ENCODE peak calls at places on chromosomes 4 and X, in five cellular contexts. J is mucosa of descending colon, I is foreskin fibroblast, Y is AG04450, N is psoas muscle. H is an unnamed sample.

GRCh38 chr4:20284990-20285389 is 33.3 kb downstream of the SLIT2 start:
- DNase-seq in N (no peak), I (peak), J (no peak), Y (no peak), H (no peak)

GRCh38 chrX:145620666-145621065 is 197.0 kb upstream of the SLITRK2 start:
- DNase-seq in Y (no peak), J (no peak), N (no peak), I (no peak), H (no peak)

GRCh38 chr4:111678466-111678865 is 466.8 kb upstream of the FAM241A start:
- DNase-seq in N (no peak), I (peak), Y (no peak), J (no peak), H (peak)

GRCh38 chr4:130722370-130722769 is 1626.4 kb downstream of the C4orf33 start:
- DNase-seq in Y (no peak), J (no peak), I (no peak), N (no peak), H (no peak)

GRCh38 chr4:76253511-76253910 is 2.0 kb downstream of the FAM47E start:
- DNase-seq in Y (no peak), J (no peak), I (no peak), N (no peak), H (no peak)

GRCh38 chrX:53073115-53073581 is 9.0 kb upstream of the TSPYL2 start:
- DNase-seq in J (no peak), I (no peak), N (no peak), Y (no peak), H (no peak)

GRCh38 chr4:47315346-47315745 is 148.2 kb downstream of the COMMD8 start:
- DNase-seq in N (no peak), Y (no peak), J (no peak), I (peak), H (no peak)

GRCh38 chrX:1466971-1467561 is 14.4 kb upstream of the ASMTL start:
- DNase-seq in I (no peak), N (no peak), Y (no peak), J (peak), H (no peak)

GRCh38 chrX:8067754-8068469 is 103.2 kb downstream of the VCX2 start:
- DNase-seq in Y (no peak), I (no peak), J (peak), N (no peak), H (no peak)

GRCh38 chrX:78517124-78517523 is 142.0 kb downstream of the RTL3 start:
- DNase-seq in I (no peak), J (peak), Y (no peak), N (no peak), H (no peak)

GRCh38 chr4:181569553-181569952 is 673.6 kb upstream of the TENM3 start:
- DNase-seq in N (no peak), Y (peak), I (no peak), J (no peak), H (peak)

GRCh38 chr4:113406723-113407016 is 354.9 kb downstream of the CAMK2D start:
- DNase-seq in I (no peak), J (no peak), Y (no peak), N (no peak), H (no peak)

GRCh38 chrX:68945603-68946228 is 116.9 kb downstream of the EFNB1 start:
- DNase-seq in N (no peak), Y (no peak), I (peak), J (no peak), H (no peak)

GRCh38 chrX:38282044-38282443 is 45.3 kb downstream of the RPGR start:
- DNase-seq in Y (no peak), N (no peak), I (no peak), J (no peak), H (no peak)
- TF ChIP-seq CTCF in Y (peak), N (peak), I (peak), J (no peak), H (peak)

GRCh38 chr4:137611998-137612700 is 79.9 kb upstream of the PCDH18 start:
- DNase-seq in N (no peak), I (no peak), J (no peak), Y (no peak), H (no peak)

GRCh38 chr4:137614491-137614890 is 82.2 kb upstream of the PCDH18 start:
- DNase-seq in J (no peak), I (no peak), Y (no peak), N (no peak), H (no peak)

GRCh38 chr4:137608085-137608484 is 75.8 kb upstream of the PCDH18 start:
- DNase-seq in J (no peak), I (no peak), N (peak), Y (no peak), H (no peak)

GRCh38 chr4:137609693-137610450 is 77.6 kb upstream of the PCDH18 start:
- DNase-seq in N (no peak), Y (peak), J (no peak), I (peak), H (peak)

GRCh38 chr4:137610960-137611359 is 78.7 kb upstream of the PCDH18 start:
- DNase-seq in J (no peak), N (no peak), Y (no peak), I (no peak), H (no peak)
- TF ChIP-seq CTCF in J (no peak), N (peak), Y (peak), I (peak), H (peak)

DNA sequence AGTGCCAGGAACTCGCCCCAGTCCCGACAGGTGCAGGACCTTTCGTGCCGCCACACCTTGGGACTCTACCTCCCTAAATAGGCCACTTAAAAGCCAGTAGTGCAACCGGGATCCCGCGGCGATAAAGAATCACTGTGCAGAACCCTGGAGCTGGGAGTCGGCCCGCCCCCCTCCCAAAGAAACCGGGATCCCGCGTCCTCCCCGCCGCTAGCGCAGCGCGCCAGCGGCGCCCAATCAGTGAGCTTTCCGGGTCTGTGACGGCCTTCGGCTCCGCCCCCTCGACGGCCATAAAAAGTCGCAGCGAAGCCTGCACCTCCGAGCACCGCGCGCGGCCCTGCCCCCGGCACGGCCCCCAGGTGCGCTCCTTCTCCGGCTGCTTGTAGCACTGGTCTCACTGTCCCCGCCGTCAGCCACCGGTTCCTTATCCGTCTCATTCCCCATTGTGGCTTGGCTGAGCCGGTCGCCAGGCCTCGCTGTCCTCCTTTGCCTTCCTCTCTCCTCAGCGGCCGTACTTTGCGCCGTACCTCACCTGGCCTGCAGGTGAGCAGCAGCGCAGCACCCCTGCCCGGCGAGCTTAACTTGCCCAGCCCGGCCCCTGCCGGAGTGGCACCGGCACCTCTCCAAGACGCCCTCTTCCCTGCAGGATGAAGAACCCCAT is at the start of gene LRAT:
- DNase-seq in J (peak), Y (no peak), N (peak), I (no peak), H (no peak)
- TF ChIP-seq CTCF in J (no peak), Y (no peak), N (no peak), I (no peak), H (no peak)

GRCh38 chrX:153955451-153955732 is 10.9 kb upstream of the RENBP start:
- DNase-seq in J (no peak), I (no peak), Y (no peak), N (no peak), H (no peak)

GRCh38 chrX:153953342-153953830 is 8.9 kb upstream of the RENBP start:
- DNase-seq in N (peak), I (peak), J (peak), Y (no peak), H (no peak)

GRCh38 chrX:153952373-153953026 is 8.1 kb upstream of the RENBP start:
- DNase-seq in I (no peak), N (no peak), J (no peak), Y (no peak), H (no peak)

GRCh38 chrX:153954618-153955450 is 10.4 kb upstream of the RENBP start:
- DNase-seq in J (no peak), I (no peak), Y (no peak), N (no peak), H (no peak)

DNA sequence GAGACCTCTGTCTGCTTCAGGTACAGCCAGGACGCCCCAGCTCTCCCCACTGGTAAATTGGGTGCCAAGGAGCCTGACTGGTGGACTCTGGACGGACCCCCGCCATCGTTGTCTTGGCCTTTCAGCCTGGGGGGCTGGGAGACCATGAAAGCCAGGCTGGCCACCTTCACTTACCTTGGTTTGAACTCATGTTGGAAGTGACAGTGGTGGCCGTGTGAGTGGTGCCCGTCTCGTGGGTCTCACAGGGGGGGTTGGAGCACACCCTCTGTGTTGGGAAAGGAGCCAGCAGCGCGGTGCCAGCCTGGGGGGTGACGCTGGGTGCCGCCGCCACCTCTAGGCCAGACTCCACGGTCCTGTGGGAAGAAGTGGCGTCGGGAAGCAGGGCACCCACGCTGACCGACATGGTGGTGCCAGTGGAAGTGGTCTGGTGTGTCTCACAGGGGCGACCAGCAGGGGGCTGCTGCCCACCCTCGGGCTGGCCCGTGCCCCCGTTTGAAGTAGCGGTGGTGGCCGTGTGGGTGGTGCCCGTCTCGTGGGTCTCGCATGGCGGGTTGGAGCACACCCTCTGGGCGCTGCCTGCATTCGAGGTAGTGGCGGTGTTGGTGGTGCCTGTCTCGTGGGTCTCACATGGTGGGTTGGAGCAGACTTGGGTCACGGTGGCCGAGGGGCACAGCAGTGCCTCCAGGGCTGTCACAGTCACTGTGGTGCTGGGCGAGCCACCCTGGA is 9.6 kb upstream of the RENBP start:
- DNase-seq in Y (no peak), N (no peak), I (no peak), J (no peak), H (no peak)
- TF ChIP-seq CTCF in Y (no peak), N (no peak), I (no peak), J (no peak), H (no peak)

GRCh38 chrX:101619336-101619735 is 1.5 kb upstream of the ARMCX6 start:
- DNase-seq in N (no peak), I (no peak), Y (no peak), J (no peak), H (no peak)

GRCh38 chrX:101617211-101618191 is at the start of gene ARMCX6:
- DNase-seq in N (peak), I (peak), Y (no peak), J (peak), H (peak)
- TF ChIP-seq CTCF in N (peak), I (peak), Y (peak), J (no peak), H (peak)

GRCh38 chr4:64967286-64967685 is 558.0 kb upstream of the TECRL start:
- DNase-seq in N (no peak), Y (no peak), I (no peak), J (no peak), H (no peak)

DNA sequence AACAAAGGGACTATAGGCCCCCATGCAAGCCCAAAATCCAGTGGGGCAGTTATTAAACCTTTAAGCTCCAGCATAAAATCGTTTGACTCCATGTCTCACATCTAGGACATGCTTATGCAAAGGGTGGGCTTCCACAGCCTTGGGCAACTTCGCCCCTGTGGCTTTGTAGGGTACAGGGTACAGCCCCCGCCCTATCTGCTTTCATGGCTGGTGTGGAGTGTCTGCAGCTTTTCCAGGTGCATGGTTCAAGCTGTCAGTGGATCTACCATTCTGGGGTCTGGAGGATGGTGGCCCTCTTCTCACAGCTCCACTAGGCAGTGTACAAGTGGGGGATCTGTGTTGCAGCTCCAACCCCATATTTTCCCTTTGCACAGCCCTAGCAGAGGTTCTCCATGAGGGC is 559.8 kb upstream of the TECRL start:
- DNase-seq in Y (no peak), I (no peak), N (no peak), J (no peak), H (no peak)
- TF ChIP-seq CTCF in Y (no peak), I (no peak), N (no peak), J (no peak), H (no peak)

GRCh38 chr4:184102488-184102887 is 115.2 kb downstream of the ENPP6 start:
- DNase-seq in I (no peak), Y (no peak), J (no peak), N (no peak), H (no peak)

GRCh38 chr4:184099541-184099966 is 118.1 kb downstream of the ENPP6 start:
- DNase-seq in J (no peak), Y (no peak), I (no peak), N (no peak), H (no peak)

GRCh38 chr4:184101711-184102110 is 116.0 kb downstream of the ENPP6 start:
- DNase-seq in N (no peak), I (no peak), J (no peak), Y (no peak), H (no peak)

GRCh38 chr4:184099033-184099432 is 118.6 kb downstream of the ENPP6 start:
- DNase-seq in J (no peak), N (no peak), I (no peak), Y (no peak), H (no peak)

DNA sequence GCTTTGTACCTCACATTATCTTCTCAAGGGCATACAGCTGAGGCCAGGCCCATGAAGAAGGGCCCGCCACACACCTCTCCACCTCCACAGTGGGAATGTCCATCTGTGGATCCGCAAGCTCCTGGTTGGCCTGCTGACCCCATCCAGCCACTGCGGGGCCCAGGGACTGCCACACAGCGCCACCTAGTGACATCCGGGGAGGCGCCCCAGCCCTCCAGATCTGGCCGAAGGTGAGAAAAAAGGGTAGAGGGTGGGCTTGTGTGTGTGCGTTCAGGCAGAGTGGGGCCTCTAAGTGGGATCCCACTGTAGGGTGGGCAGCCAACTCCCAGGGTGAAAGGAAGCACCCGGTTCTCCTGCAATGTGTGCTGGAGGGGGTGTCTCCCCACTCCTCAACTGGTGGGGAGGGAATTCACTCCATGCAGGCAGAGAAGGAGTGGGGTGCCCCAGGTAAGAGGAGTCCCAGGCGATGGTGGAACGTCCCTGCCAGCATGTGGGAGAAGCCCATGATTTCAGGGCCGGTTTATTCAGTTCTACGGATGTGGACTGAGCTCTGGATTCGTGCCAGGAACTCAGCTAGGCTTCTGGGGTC is 117.3 kb downstream of the ENPP6 start:
- DNase-seq in I (no peak), Y (no peak), J (peak), N (peak), H (no peak)
- TF ChIP-seq CTCF in I (no peak), Y (peak), J (peak), N (peak), H (peak)

GRCh38 chrX:136572030-136572429 is 40.0 kb downstream of the VGLL1 start:
- DNase-seq in Y (no peak), J (no peak), I (no peak), N (no peak), H (no peak)
- TF ChIP-seq CTCF in Y (no peak), J (no peak), I (no peak), N (no peak), H (no peak)

DNA sequence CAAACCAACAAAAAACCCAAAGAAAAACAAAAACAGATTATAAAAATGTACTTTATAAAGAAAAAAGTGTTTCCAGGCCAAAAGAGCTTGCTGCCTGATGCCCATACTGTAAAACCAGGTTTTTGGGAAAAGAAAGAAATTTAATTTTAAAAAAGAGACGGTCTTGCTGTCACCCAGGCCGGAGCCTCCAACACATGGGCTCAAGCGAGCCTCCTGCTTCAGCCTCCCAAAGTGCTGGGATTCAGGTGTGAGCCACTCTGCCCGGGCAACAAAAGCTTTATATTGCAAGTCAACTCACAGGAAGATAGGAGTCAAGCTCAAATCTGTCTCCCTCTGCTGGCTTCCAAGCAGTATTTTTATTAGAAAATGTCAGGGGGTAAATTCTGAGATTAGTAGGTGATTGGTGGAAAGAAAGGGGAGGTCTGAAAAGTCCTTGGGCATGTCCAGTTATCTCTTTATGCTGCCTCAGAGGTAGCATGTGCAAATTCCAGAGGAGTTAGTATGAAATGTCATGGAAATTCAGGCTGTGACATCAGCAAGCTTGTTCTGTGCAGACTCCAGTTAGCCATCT is 39.4 kb downstream of the MGST2 start:
- DNase-seq in I (no peak), Y (no peak), J (no peak), N (no peak), H (no peak)
- TF ChIP-seq CTCF in I (no peak), Y (peak), J (no peak), N (peak), H (peak)

H was measured in AG09309.